ENCODE peak calls at places on chromosomes 7 and 10, in eight cellular contexts. One of them, this sample, is unnamed.

GRCh38 chr10:24223953-24224352 is 15.0 kb downstream of the KIAA1217 start:
- DNase-seq in HL-60: no peak
- DNase-seq in tibial artery: no peak
- DNase-seq in ovary: peak; percentile 29
- DNase-seq in brain microvascular endothelial cell: no peak
- DNase-seq in CD8-positive, alpha-beta memory T cell: no peak
- DNase-seq in endothelial cell of umbilical vein: no peak
- DNase-seq in Panc1: no peak
- DNase-seq in this sample: no peak

GRCh38 chr10:21510218-21511070 is 15.0 kb downstream of the SKIDA1 start:
- DNase-seq in Panc1: no peak
- DNase-seq in CD8-positive, alpha-beta memory T cell: no peak
- DNase-seq in brain microvascular endothelial cell: no peak
- DNase-seq in HL-60: no peak
- DNase-seq in ovary: peak; percentile 63
- DNase-seq in tibial artery: no peak
- DNase-seq in endothelial cell of umbilical vein: no peak
- DNase-seq in this sample: no peak

GRCh38 chr10:117074621-117075020 is 63.4 kb downstream of the VAX1 start:
- DNase-seq in Panc1: no peak
- DNase-seq in endothelial cell of umbilical vein: no peak
- DNase-seq in ovary: no peak
- DNase-seq in tibial artery: no peak
- DNase-seq in brain microvascular endothelial cell: no peak
- DNase-seq in HL-60: no peak
- DNase-seq in CD8-positive, alpha-beta memory T cell: no peak
- DNase-seq in this sample: no peak

GRCh38 chr7:92831716-92832622 is 4.4 kb downstream of the CDK6 start:
- DNase-seq in ovary: no peak
- DNase-seq in tibial artery: no peak
- DNase-seq in brain microvascular endothelial cell: peak; percentile 90
- DNase-seq in CD8-positive, alpha-beta memory T cell: no peak
- DNase-seq in Panc1: peak; percentile 48
- DNase-seq in endothelial cell of umbilical vein: peak; percentile 61
- DNase-seq in HL-60: no peak
- DNase-seq in this sample: no peak

GRCh38 chr7:30155481-30155880 is 20.7 kb downstream of the MTURN start:
- DNase-seq in brain microvascular endothelial cell: no peak
- DNase-seq in Panc1: no peak
- DNase-seq in CD8-positive, alpha-beta memory T cell: no peak
- DNase-seq in ovary: no peak
- DNase-seq in HL-60: peak; percentile 34
- DNase-seq in endothelial cell of umbilical vein: no peak
- DNase-seq in tibial artery: no peak
- DNase-seq in this sample: no peak

GRCh38 chr7:103690576-103690975 is 244.6 kb upstream of the SLC26A5 start:
- DNase-seq in brain microvascular endothelial cell: no peak
- DNase-seq in HL-60: no peak
- DNase-seq in CD8-positive, alpha-beta memory T cell: no peak
- DNase-seq in tibial artery: no peak
- DNase-seq in ovary: no peak
- DNase-seq in endothelial cell of umbilical vein: no peak
- DNase-seq in Panc1: no peak
- DNase-seq in this sample: no peak

GRCh38 chr7:37488163-37488759 is 39.6 kb upstream of the ELMO1 start:
- DNase-seq in brain microvascular endothelial cell: no peak
- DNase-seq in ovary: no peak
- DNase-seq in Panc1: no peak
- DNase-seq in HL-60: peak; percentile 55
- DNase-seq in endothelial cell of umbilical vein: peak; percentile 27
- DNase-seq in tibial artery: no peak
- DNase-seq in CD8-positive, alpha-beta memory T cell: no peak
- DNase-seq in this sample: peak; percentile 31

GRCh38 chr10:72334196-72334831 is 20.4 kb downstream of the DNAJB12 start:
- DNase-seq in brain microvascular endothelial cell: peak; percentile 89
- DNase-seq in ovary: peak; percentile 78
- DNase-seq in endothelial cell of umbilical vein: peak; percentile 46
- DNase-seq in HL-60: no peak
- DNase-seq in CD8-positive, alpha-beta memory T cell: no peak
- DNase-seq in tibial artery: no peak
- DNase-seq in Panc1: no peak
- DNase-seq in this sample: no peak

GRCh38 chr7:77202544-77202976 is 2.9 kb upstream of the FGL2 start:
- DNase-seq in brain microvascular endothelial cell: no peak
- DNase-seq in ovary: no peak
- DNase-seq in HL-60: no peak
- DNase-seq in tibial artery: no peak
- DNase-seq in CD8-positive, alpha-beta memory T cell: no peak
- DNase-seq in Panc1: no peak
- DNase-seq in endothelial cell of umbilical vein: no peak
- DNase-seq in this sample: no peak

GRCh38 chr7:102273749-102274712 is 12.6 kb upstream of the SH2B2 start:
- DNase-seq in endothelial cell of umbilical vein: no peak
- DNase-seq in HL-60: no peak
- DNase-seq in ovary: no peak
- DNase-seq in CD8-positive, alpha-beta memory T cell: no peak
- DNase-seq in brain microvascular endothelial cell: peak; percentile 60
- DNase-seq in tibial artery: no peak
- DNase-seq in Panc1: peak; percentile 66
- DNase-seq in this sample: peak; percentile 10
- H3K27ac ChIP-seq in endothelial cell of umbilical vein: no peak overlapping the region
- H3K27ac ChIP-seq in HL-60: no peak overlapping the region
- H3K27ac ChIP-seq in ovary: no peak overlapping the region
- H3K27ac ChIP-seq in CD8-positive, alpha-beta memory T cell: no peak overlapping the region
- H3K27ac ChIP-seq in brain microvascular endothelial cell: no peak overlapping the region
- H3K27ac ChIP-seq in tibial artery: no peak overlapping the region
- H3K27ac ChIP-seq in Panc1: no peak overlapping the region
- H3K27ac ChIP-seq in this sample: no peak overlapping the region

GRCh38 chr7:121505540-121506182 is 109.6 kb upstream of the FAM3C start:
- DNase-seq in HL-60: no peak
- DNase-seq in tibial artery: no peak
- DNase-seq in brain microvascular endothelial cell: no peak
- DNase-seq in endothelial cell of umbilical vein: no peak
- DNase-seq in Panc1: no peak
- DNase-seq in CD8-positive, alpha-beta memory T cell: no peak
- DNase-seq in ovary: no peak
- DNase-seq in this sample: no peak

GRCh38 chr7:121505021-121505420 is 108.9 kb upstream of the FAM3C start:
- DNase-seq in Panc1: no peak
- DNase-seq in brain microvascular endothelial cell: peak; percentile 20
- DNase-seq in CD8-positive, alpha-beta memory T cell: no peak
- DNase-seq in ovary: no peak
- DNase-seq in HL-60: no peak
- DNase-seq in endothelial cell of umbilical vein: no peak
- DNase-seq in tibial artery: no peak
- DNase-seq in this sample: no peak

GRCh38 chr7:121503039-121503438 is 106.9 kb upstream of the FAM3C start:
- DNase-seq in HL-60: no peak
- DNase-seq in ovary: no peak
- DNase-seq in endothelial cell of umbilical vein: no peak
- DNase-seq in brain microvascular endothelial cell: no peak
- DNase-seq in tibial artery: no peak
- DNase-seq in Panc1: no peak
- DNase-seq in CD8-positive, alpha-beta memory T cell: no peak
- DNase-seq in this sample: no peak

GRCh38 chr7:121503730-121504129 is 107.6 kb upstream of the FAM3C start:
- DNase-seq in Panc1: no peak
- DNase-seq in endothelial cell of umbilical vein: no peak
- DNase-seq in tibial artery: no peak
- DNase-seq in brain microvascular endothelial cell: no peak
- DNase-seq in CD8-positive, alpha-beta memory T cell: no peak
- DNase-seq in ovary: no peak
- DNase-seq in HL-60: no peak
- DNase-seq in this sample: no peak

DNA sequence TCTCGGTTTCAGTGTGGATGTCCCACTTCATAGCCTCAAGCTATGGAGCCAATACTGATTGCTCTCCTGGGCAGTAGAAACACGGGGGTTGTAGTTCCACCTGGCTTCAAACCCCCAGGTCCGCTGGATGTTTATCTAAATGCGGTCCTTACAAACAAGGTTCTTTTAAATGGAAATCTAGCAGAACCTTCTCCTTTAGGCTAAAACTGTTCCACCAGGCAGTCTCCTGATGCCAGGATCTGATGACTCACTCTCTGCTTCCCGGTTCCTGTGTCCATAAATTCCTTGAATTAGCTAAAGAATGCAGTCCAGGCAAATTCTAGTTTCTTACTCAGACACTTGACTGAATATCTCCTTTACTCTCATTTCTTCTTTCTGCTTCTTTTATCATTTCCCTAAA is 108.4 kb upstream of the FAM3C start:
- DNase-seq in tibial artery: peak; percentile 28
- DNase-seq in endothelial cell of umbilical vein: peak; percentile 83
- DNase-seq in CD8-positive, alpha-beta memory T cell: no peak
- DNase-seq in HL-60: no peak
- DNase-seq in ovary: no peak
- DNase-seq in Panc1: no peak
- DNase-seq in brain microvascular endothelial cell: peak; percentile 66
- DNase-seq in this sample: no peak
- H3K27ac ChIP-seq in tibial artery: peak overlapping the region; percentile 17
- H3K27ac ChIP-seq in endothelial cell of umbilical vein: peak overlapping the region; percentile 86
- H3K27ac ChIP-seq in CD8-positive, alpha-beta memory T cell: no peak overlapping the region
- H3K27ac ChIP-seq in HL-60: no peak overlapping the region
- H3K27ac ChIP-seq in ovary: no peak overlapping the region
- H3K27ac ChIP-seq in Panc1: no peak overlapping the region
- H3K27ac ChIP-seq in brain microvascular endothelial cell: peak overlapping the region; percentile 44
- H3K27ac ChIP-seq in this sample: peak overlapping the region; percentile 28

DNA sequence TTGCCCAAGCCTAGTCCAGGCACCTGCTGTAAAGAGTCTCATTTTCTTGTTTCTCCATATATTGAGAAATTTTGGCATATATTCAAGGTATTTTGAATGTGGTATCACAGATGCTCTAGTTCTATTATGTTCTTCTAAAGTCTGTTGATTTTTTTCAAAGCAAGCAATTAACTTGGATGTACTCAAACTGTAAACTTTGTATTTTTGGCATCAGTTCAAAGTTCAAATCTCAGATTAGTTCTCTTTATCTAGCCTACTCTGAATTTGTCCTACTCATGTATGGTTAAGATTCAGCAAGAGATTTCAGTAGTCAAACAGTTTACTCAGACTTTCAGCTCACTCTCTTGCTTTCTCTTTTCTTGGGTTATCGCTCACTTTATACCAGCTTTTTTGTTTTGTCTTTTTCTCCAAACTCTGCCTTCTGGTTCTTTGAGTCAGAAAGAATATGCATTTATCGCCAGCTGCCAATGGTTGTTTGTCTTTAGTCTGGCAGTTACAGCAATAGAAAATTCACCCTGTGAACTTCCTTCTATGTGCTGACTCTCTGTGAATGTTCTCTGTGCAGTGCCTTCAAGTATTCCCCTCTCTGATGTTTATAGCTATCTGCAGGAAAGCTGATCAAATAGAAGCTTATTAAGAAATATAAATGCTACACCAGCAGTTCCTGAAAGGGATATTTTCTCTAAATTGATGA is 56.0 kb downstream of the ANKRD7 start:
- DNase-seq in endothelial cell of umbilical vein: peak; percentile 69
- DNase-seq in HL-60: no peak
- DNase-seq in tibial artery: no peak
- DNase-seq in ovary: no peak
- DNase-seq in Panc1: no peak
- DNase-seq in CD8-positive, alpha-beta memory T cell: no peak
- DNase-seq in brain microvascular endothelial cell: no peak
- DNase-seq in this sample: no peak
- H3K27ac ChIP-seq in endothelial cell of umbilical vein: no peak overlapping the region
- H3K27ac ChIP-seq in HL-60: no peak overlapping the region
- H3K27ac ChIP-seq in tibial artery: peak overlapping the region; percentile 53
- H3K27ac ChIP-seq in ovary: no peak overlapping the region
- H3K27ac ChIP-seq in Panc1: no peak overlapping the region
- H3K27ac ChIP-seq in CD8-positive, alpha-beta memory T cell: no peak overlapping the region
- H3K27ac ChIP-seq in brain microvascular endothelial cell: peak overlapping the region; percentile 1
- H3K27ac ChIP-seq in this sample: no peak overlapping the region

DNA sequence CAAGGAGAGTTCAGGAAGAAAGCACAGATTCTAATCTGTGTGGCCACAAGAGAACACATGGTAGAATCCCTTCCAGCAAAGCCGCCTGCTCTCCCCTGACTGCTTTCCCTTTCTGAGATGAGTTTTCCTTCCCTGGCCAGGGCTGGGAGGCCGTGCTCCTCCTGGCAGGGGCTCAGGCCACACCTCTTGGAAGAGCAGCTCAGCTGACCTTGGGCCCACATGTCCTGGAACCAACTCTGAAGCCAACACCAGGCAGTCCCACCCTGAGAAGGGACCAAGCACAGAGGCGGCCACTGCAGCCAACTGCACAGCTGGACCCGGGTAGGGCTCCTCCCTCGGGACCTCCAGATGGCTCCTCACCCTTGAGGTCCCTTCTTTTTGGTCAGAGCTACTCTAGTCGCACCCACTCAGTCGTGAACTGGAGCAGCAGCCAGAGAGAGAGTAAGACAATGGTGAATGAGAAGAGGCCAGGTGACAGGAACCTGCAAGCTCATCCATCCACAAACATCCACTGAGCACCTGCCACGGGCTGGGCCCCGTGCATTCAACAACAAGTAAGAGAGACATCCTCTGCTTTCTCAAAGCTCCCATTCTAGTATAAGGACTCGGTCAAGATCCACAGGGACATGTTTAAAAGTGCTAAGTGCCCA is 40.3 kb downstream of the FAM53B start:
- DNase-seq in HL-60: no peak
- DNase-seq in endothelial cell of umbilical vein: peak; percentile 33
- DNase-seq in tibial artery: peak; percentile 60
- DNase-seq in ovary: peak; percentile 88
- DNase-seq in brain microvascular endothelial cell: no peak
- DNase-seq in CD8-positive, alpha-beta memory T cell: peak; percentile 11
- DNase-seq in Panc1: no peak
- DNase-seq in this sample: no peak
- H3K27ac ChIP-seq in HL-60: peak overlapping the region; percentile 72
- H3K27ac ChIP-seq in endothelial cell of umbilical vein: no peak overlapping the region
- H3K27ac ChIP-seq in tibial artery: peak overlapping the region; percentile 68
- H3K27ac ChIP-seq in ovary: peak overlapping the region; percentile 96
- H3K27ac ChIP-seq in brain microvascular endothelial cell: no peak overlapping the region
- H3K27ac ChIP-seq in CD8-positive, alpha-beta memory T cell: no peak overlapping the region
- H3K27ac ChIP-seq in Panc1: no peak overlapping the region
- H3K27ac ChIP-seq in this sample: no peak overlapping the region

This sample was measured in epithelial cell of prostate.